ENCODE peak calls at places on chromosomes 1 and 21, in five cellular contexts. One of them, this sample, is unnamed.

GRCh38 chr1:21229246-21230000 is 52.7 kb upstream of the EIF4G3 start:
- DNase-seq in GM20000: no peak
- DNase-seq in kidney tubule cell: peak; percentile 19
- DNase-seq in stimulated activated CD8-positive, alpha-beta memory T cell treated with anti-CD3 and anti-CD28 coated beads, Interleukin-12 subunit alpha, Interleukin-12 subunit beta, amount 100 ng/mL, for 4 hours: no peak
- DNase-seq in fibroblast of lung: peak; percentile 36
- DNase-seq in this sample: no peak

GRCh38 chr1:205602118-205602517 is 29.7 kb downstream of the ELK4 start:
- DNase-seq in GM20000: no peak
- DNase-seq in kidney tubule cell: peak; percentile 88
- DNase-seq in stimulated activated CD8-positive, alpha-beta memory T cell treated with anti-CD3 and anti-CD28 coated beads, Interleukin-12 subunit alpha, Interleukin-12 subunit beta, amount 100 ng/mL, for 4 hours: no peak
- DNase-seq in fibroblast of lung: no peak
- DNase-seq in this sample: no peak

GRCh38 chr1:152397474-152397873 is 16.6 kb downstream of the CRNN start:
- DNase-seq in GM20000: no peak
- DNase-seq in kidney tubule cell: no peak
- DNase-seq in stimulated activated CD8-positive, alpha-beta memory T cell treated with anti-CD3 and anti-CD28 coated beads, Interleukin-12 subunit alpha, Interleukin-12 subunit beta, amount 100 ng/mL, for 4 hours: no peak
- DNase-seq in fibroblast of lung: no peak
- DNase-seq in this sample: no peak

GRCh38 chr1:238469146-238469601 is 578.5 kb upstream of the ZP4 start:
- DNase-seq in GM20000: no peak
- DNase-seq in kidney tubule cell: peak; percentile 77
- DNase-seq in stimulated activated CD8-positive, alpha-beta memory T cell treated with anti-CD3 and anti-CD28 coated beads, Interleukin-12 subunit alpha, Interleukin-12 subunit beta, amount 100 ng/mL, for 4 hours: no peak
- DNase-seq in fibroblast of lung: peak; percentile 50
- DNase-seq in this sample: no peak

GRCh38 chr1:239833709-239834108 is 258.0 kb upstream of the FMN2 start:
- DNase-seq in GM20000: no peak
- DNase-seq in kidney tubule cell: no peak
- DNase-seq in stimulated activated CD8-positive, alpha-beta memory T cell treated with anti-CD3 and anti-CD28 coated beads, Interleukin-12 subunit alpha, Interleukin-12 subunit beta, amount 100 ng/mL, for 4 hours: no peak
- DNase-seq in fibroblast of lung: no peak
- DNase-seq in this sample: no peak

GRCh38 chr1:16372535-16373340 is 5.7 kb downstream of the SZRD1 start:
- DNase-seq in GM20000: no peak
- DNase-seq in kidney tubule cell: peak; percentile 30
- DNase-seq in stimulated activated CD8-positive, alpha-beta memory T cell treated with anti-CD3 and anti-CD28 coated beads, Interleukin-12 subunit alpha, Interleukin-12 subunit beta, amount 100 ng/mL, for 4 hours: no peak
- DNase-seq in fibroblast of lung: no peak
- DNase-seq in this sample: no peak

GRCh38 chr21:45870851-45871615 is 110.5 kb upstream of the COL6A1 start:
- DNase-seq in GM20000: no peak
- DNase-seq in kidney tubule cell: no peak
- DNase-seq in stimulated activated CD8-positive, alpha-beta memory T cell treated with anti-CD3 and anti-CD28 coated beads, Interleukin-12 subunit alpha, Interleukin-12 subunit beta, amount 100 ng/mL, for 4 hours: no peak
- DNase-seq in fibroblast of lung: no peak
- DNase-seq in this sample: no peak

GRCh38 chr1:183871568-183871967 is 66.6 kb downstream of the RGL1 start:
- DNase-seq in GM20000: no peak
- DNase-seq in kidney tubule cell: no peak
- DNase-seq in stimulated activated CD8-positive, alpha-beta memory T cell treated with anti-CD3 and anti-CD28 coated beads, Interleukin-12 subunit alpha, Interleukin-12 subunit beta, amount 100 ng/mL, for 4 hours: no peak
- DNase-seq in fibroblast of lung: no peak
- DNase-seq in this sample: no peak

GRCh38 chr1:204641936-204642335 is 43.6 kb downstream of the LRRN2 start:
- DNase-seq in GM20000: no peak
- DNase-seq in kidney tubule cell: no peak
- DNase-seq in stimulated activated CD8-positive, alpha-beta memory T cell treated with anti-CD3 and anti-CD28 coated beads, Interleukin-12 subunit alpha, Interleukin-12 subunit beta, amount 100 ng/mL, for 4 hours: no peak
- DNase-seq in fibroblast of lung: no peak
- DNase-seq in this sample: no peak

GRCh38 chr1:10286244-10286643 is 75.9 kb downstream of the KIF1B start:
- DNase-seq in GM20000: no peak
- DNase-seq in kidney tubule cell: no peak
- DNase-seq in stimulated activated CD8-positive, alpha-beta memory T cell treated with anti-CD3 and anti-CD28 coated beads, Interleukin-12 subunit alpha, Interleukin-12 subunit beta, amount 100 ng/mL, for 4 hours: no peak
- DNase-seq in fibroblast of lung: peak; percentile 1
- DNase-seq in this sample: no peak

GRCh38 chr1:51912881-51913280 is 34.4 kb upstream of the NRDC start:
- DNase-seq in GM20000: no peak
- DNase-seq in kidney tubule cell: no peak
- DNase-seq in stimulated activated CD8-positive, alpha-beta memory T cell treated with anti-CD3 and anti-CD28 coated beads, Interleukin-12 subunit alpha, Interleukin-12 subunit beta, amount 100 ng/mL, for 4 hours: no peak
- DNase-seq in fibroblast of lung: no peak
- DNase-seq in this sample: no peak

GRCh38 chr21:35332841-35333426 is 283.8 kb upstream of the RUNX1 start:
- DNase-seq in GM20000: no peak
- DNase-seq in kidney tubule cell: no peak
- DNase-seq in stimulated activated CD8-positive, alpha-beta memory T cell treated with anti-CD3 and anti-CD28 coated beads, Interleukin-12 subunit alpha, Interleukin-12 subunit beta, amount 100 ng/mL, for 4 hours: no peak
- DNase-seq in fibroblast of lung: no peak
- DNase-seq in this sample: no peak

GRCh38 chr1:86823821-86824500 is 90.0 kb downstream of the SELENOF start:
- DNase-seq in GM20000: no peak
- DNase-seq in kidney tubule cell: no peak
- DNase-seq in stimulated activated CD8-positive, alpha-beta memory T cell treated with anti-CD3 and anti-CD28 coated beads, Interleukin-12 subunit alpha, Interleukin-12 subunit beta, amount 100 ng/mL, for 4 hours: no peak
- DNase-seq in fibroblast of lung: no peak
- DNase-seq in this sample: no peak

GRCh38 chr1:70436617-70437236 is 25.7 kb downstream of the CTH start:
- DNase-seq in GM20000: no peak
- DNase-seq in kidney tubule cell: no peak
- DNase-seq in stimulated activated CD8-positive, alpha-beta memory T cell treated with anti-CD3 and anti-CD28 coated beads, Interleukin-12 subunit alpha, Interleukin-12 subunit beta, amount 100 ng/mL, for 4 hours: no peak
- DNase-seq in fibroblast of lung: peak; percentile 68
- DNase-seq in this sample: no peak

GRCh38 chr21:35323947-35324346 is 274.8 kb upstream of the RUNX1 start:
- DNase-seq in GM20000: no peak
- DNase-seq in kidney tubule cell: no peak
- DNase-seq in stimulated activated CD8-positive, alpha-beta memory T cell treated with anti-CD3 and anti-CD28 coated beads, Interleukin-12 subunit alpha, Interleukin-12 subunit beta, amount 100 ng/mL, for 4 hours: no peak
- DNase-seq in fibroblast of lung: peak; percentile 77
- DNase-seq in this sample: no peak

GRCh38 chr1:12173631-12174121 is 6.9 kb downstream of the TNFRSF1B start:
- DNase-seq in GM20000: peak; percentile 59
- DNase-seq in kidney tubule cell: no peak
- DNase-seq in stimulated activated CD8-positive, alpha-beta memory T cell treated with anti-CD3 and anti-CD28 coated beads, Interleukin-12 subunit alpha, Interleukin-12 subunit beta, amount 100 ng/mL, for 4 hours: peak; percentile 92
- DNase-seq in fibroblast of lung: no peak
- DNase-seq in this sample: peak; percentile 43